ENCODE peak calls at places on chromosomes 7 and 10, in eight cellular contexts. I is transverse colon, F is gastrocnemius medialis, J is hepatocyte, A is neural progenitor cell, W is HCT116, L is psoas muscle, R is right atrium auricular region. B is an unnamed sample.

GRCh38 chr7:80542398-80542797 is 30.5 kb upstream of the GNAT3 start:
- DNase-seq in I (no peak), F (no peak), J (no peak), A (no peak), W (no peak), L (no peak), R (no peak), B (peak)

GRCh38 chr7:134120405-134120804 is 6.7 kb upstream of the LRGUK start:
- DNase-seq in I (no peak), F (no peak), J (no peak), A (no peak), W (no peak), L (no peak), R (no peak), B (no peak)

GRCh38 chr10:22552888-22553378 is 161.4 kb downstream of the PIP4K2A start:
- DNase-seq in I (no peak), F (peak), J (peak), A (peak), W (no peak), L (peak), R (no peak), B (no peak)

GRCh38 chr7:66321283-66321682 is 116.1 kb downstream of the TPST1 start:
- DNase-seq in I (no peak), F (no peak), J (peak), A (no peak), W (no peak), L (no peak), R (no peak), B (peak)

GRCh38 chr7:22697897-22698645 is 28.9 kb upstream of the IL6 start:
- DNase-seq in I (peak), F (no peak), J (no peak), A (no peak), W (no peak), L (no peak), R (no peak), B (no peak)

GRCh38 chr10:2925631-2926030 is 141.7 kb upstream of the PFKP start:
- DNase-seq in I (peak), F (no peak), J (no peak), A (no peak), W (no peak), L (peak), R (no peak), B (no peak)

GRCh38 chr10:132654708-132655661 is 117.4 kb downstream of the INPP5A start:
- DNase-seq in I (peak), F (no peak), J (peak), A (peak), W (peak), L (peak), R (no peak), B (no peak)

GRCh38 chr7:75739796-75740672 is 1.3 kb upstream of the HIP1 start:
- DNase-seq in I (no peak), F (no peak), J (no peak), A (no peak), W (no peak), L (no peak), R (no peak), B (no peak)

GRCh38 chr7:3956949-3957348 is 655.9 kb downstream of the SDK1 start:
- DNase-seq in I (no peak), F (no peak), J (no peak), A (no peak), W (no peak), L (no peak), R (no peak), B (no peak)

GRCh38 chr7:45978731-45979211 is 57.7 kb upstream of the IGFBP3 start:
- DNase-seq in I (no peak), F (no peak), J (no peak), A (no peak), W (no peak), L (no peak), R (no peak), B (no peak)

GRCh38 chr7:87599336-87599735 is 1.3 kb downstream of the ABCB1 start:
- DNase-seq in I (peak), F (no peak), J (peak), A (no peak), W (no peak), L (no peak), R (no peak), B (no peak)

GRCh38 chr7:55308186-55308929 is 56.8 kb upstream of the LANCL2 start:
- DNase-seq in I (no peak), F (no peak), J (peak), A (no peak), W (no peak), L (no peak), R (no peak), B (no peak)

GRCh38 chr7:139036901-139037300 is 1.1 kb upstream of the ZC3HAV1L start:
- DNase-seq in I (no peak), F (no peak), J (no peak), A (no peak), W (no peak), L (no peak), R (no peak), B (peak)

GRCh38 chr7:42736931-42737330 is 174.9 kb downstream of the C7orf25 start:
- DNase-seq in I (no peak), F (no peak), J (no peak), A (peak), W (no peak), L (no peak), R (no peak), B (no peak)

GRCh38 chr7:77245015-77245755 is 45.6 kb upstream of the FGL2 start:
- DNase-seq in I (no peak), F (peak), J (no peak), A (no peak), W (no peak), L (peak), R (no peak), B (no peak)

GRCh38 chr7:136923111-136923510 is 54.7 kb downstream of the CHRM2 start:
- DNase-seq in I (no peak), F (no peak), J (no peak), A (no peak), W (no peak), L (no peak), R (no peak), B (no peak)

GRCh38 chr7:128425851-128426250 is 16.1 kb upstream of the IMPDH1 start:
- DNase-seq in I (peak), F (no peak), J (peak), A (peak), W (peak), L (peak), R (peak), B (no peak)

GRCh38 chr10:3791974-3792633 is 7.1 kb upstream of the KLF6 start:
- DNase-seq in I (no peak), F (no peak), J (no peak), A (no peak), W (no peak), L (no peak), R (no peak), B (no peak)

GRCh38 chr10:59177031-59177861 is 803 bp downstream of the PHYHIPL start:
- DNase-seq in I (no peak), F (no peak), J (peak), A (peak), W (no peak), L (peak), R (no peak), B (peak)

GRCh38 chr10:12237265-12238220 is 41.6 kb downstream of the CDC123 start:
- DNase-seq in I (no peak), F (no peak), J (no peak), A (no peak), W (no peak), L (no peak), R (no peak), B (no peak)

GRCh38 chr7:87151701-87152111 is 547 bp upstream of the DMTF1 start:
- DNase-seq in I (no peak), F (no peak), J (no peak), A (no peak), W (no peak), L (no peak), R (no peak), B (no peak)

GRCh38 chr10:78028438-78029293 is 649 bp downstream of the POLR3A start:
- DNase-seq in I (peak), F (peak), J (peak), A (peak), W (no peak), L (no peak), R (peak), B (no peak)

GRCh38 chr7:70239930-70240329 is 641.7 kb downstream of the AUTS2 start:
- DNase-seq in I (no peak), F (no peak), J (no peak), A (peak), W (no peak), L (no peak), R (no peak), B (no peak)

GRCh38 chr7:70240873-70241272 is 642.6 kb downstream of the AUTS2 start:
- DNase-seq in I (no peak), F (no peak), J (no peak), A (no peak), W (no peak), L (no peak), R (no peak), B (no peak)

GRCh38 chr7:70241776-70242175 is 643.5 kb downstream of the AUTS2 start:
- DNase-seq in I (no peak), F (no peak), J (no peak), A (no peak), W (no peak), L (no peak), R (no peak), B (no peak)

GRCh38 chr7:70243443-70243842 is 645.2 kb downstream of the AUTS2 start:
- DNase-seq in I (no peak), F (no peak), J (no peak), A (no peak), W (no peak), L (no peak), R (no peak), B (no peak)

GRCh38 chr7:70238171-70238575 is 639.9 kb downstream of the AUTS2 start:
- DNase-seq in I (no peak), F (no peak), J (no peak), A (peak), W (no peak), L (no peak), R (no peak), B (no peak)
- H3K27ac ChIP-seq in I (no peak), F (no peak), J (no peak), A (no peak), W (no peak), L (no peak), R (no peak), B (no peak)

GRCh38 chr10:6579193-6579903 is 728 bp downstream of the PRKCQ start:
- DNase-seq in I (no peak), F (no peak), J (no peak), A (peak), W (no peak), L (no peak), R (no peak), B (no peak)
- H3K27ac ChIP-seq in I (peak), F (peak), J (no peak), A (no peak), W (no peak), L (peak), R (no peak), B (no peak)

DNA sequence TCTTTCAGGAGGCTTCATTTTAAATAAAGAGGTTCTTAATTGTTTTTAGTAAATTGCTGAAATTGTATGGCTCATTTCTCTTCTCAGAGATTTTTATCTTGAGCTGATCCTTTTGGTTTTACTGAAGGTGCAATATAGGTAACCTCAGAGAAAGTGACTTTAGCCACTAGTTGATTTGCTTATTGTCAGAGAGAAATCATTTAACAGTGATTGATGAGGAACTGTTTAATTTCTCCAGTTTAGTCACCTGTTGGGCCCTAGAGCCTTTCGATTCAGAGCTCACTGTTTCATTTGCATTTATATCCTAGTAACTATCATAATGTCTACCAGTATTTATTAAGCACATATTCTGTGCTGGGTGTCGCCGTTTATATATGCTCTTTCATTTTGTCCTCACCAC is 42.0 kb downstream of the KAT6B start:
- DNase-seq in I (no peak), F (no peak), J (no peak), A (no peak), W (no peak), L (no peak), R (no peak), B (no peak)
- H3K27ac ChIP-seq in I (no peak), F (no peak), J (no peak), A (no peak), W (no peak), L (no peak), R (no peak), B (no peak)

DNA sequence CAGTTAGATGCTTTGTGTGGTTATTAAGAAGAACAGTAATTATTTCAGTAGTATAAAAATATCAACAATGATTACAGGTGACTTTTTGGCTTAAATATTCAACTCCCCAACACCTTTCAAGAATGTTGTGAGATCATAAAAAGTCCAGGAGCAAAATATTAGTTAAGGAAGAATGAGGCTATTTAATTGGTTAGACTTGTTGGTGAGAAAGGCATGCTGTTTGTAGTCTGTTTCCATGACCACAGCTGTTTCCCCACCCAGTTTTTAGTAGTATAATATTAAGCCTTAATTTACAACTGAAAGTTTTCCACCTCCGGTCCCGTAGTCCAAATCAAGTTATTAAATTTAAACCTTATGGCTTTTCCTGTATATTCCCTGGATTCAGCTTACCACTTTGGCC is 133.2 kb downstream of the CELF2 start:
- DNase-seq in I (no peak), F (no peak), J (no peak), A (no peak), W (no peak), L (no peak), R (no peak), B (no peak)
- H3K27ac ChIP-seq in I (peak), F (no peak), J (no peak), A (no peak), W (no peak), L (no peak), R (peak), B (no peak)

B was measured in epithelial cell of prostate.